ENCODE peak calls at places on chromosomes 12 and 14, in nine cellular contexts. One of them, this sample, is unnamed.

GRCh38 chr14:66575014-66575413 is 67.1 kb downstream of the GPHN start:
- DNase-seq in AG09319: no peak
- DNase-seq in GM10248: no peak
- DNase-seq in EL: no peak
- DNase-seq in GM20000: no peak
- DNase-seq in pancreas: no peak
- DNase-seq in frontal cortex: no peak
- DNase-seq in brain microvascular endothelial cell: no peak
- DNase-seq in neuronal stem cell: no peak
- DNase-seq in this sample: no peak

GRCh38 chr12:13772264-13772663 is 209.1 kb downstream of the GRIN2B start:
- DNase-seq in neuronal stem cell: no peak
- DNase-seq in pancreas: no peak
- DNase-seq in EL: no peak
- DNase-seq in GM10248: no peak
- DNase-seq in brain microvascular endothelial cell: no peak
- DNase-seq in GM20000: no peak
- DNase-seq in frontal cortex: no peak
- DNase-seq in AG09319: no peak
- DNase-seq in this sample: no peak

GRCh38 chr12:41437578-41437977 is 249.5 kb downstream of the PDZRN4 start:
- DNase-seq in brain microvascular endothelial cell: no peak
- DNase-seq in GM20000: no peak
- DNase-seq in frontal cortex: no peak
- DNase-seq in neuronal stem cell: no peak
- DNase-seq in GM10248: no peak
- DNase-seq in EL: no peak
- DNase-seq in AG09319: no peak
- DNase-seq in pancreas: no peak
- DNase-seq in this sample: no peak

GRCh38 chr14:61178226-61179060 is 102.7 kb downstream of the TMEM30B start:
- DNase-seq in GM10248: no peak
- DNase-seq in EL: peak
- DNase-seq in brain microvascular endothelial cell: peak
- DNase-seq in frontal cortex: no peak
- DNase-seq in pancreas: peak
- DNase-seq in GM20000: no peak
- DNase-seq in AG09319: peak
- DNase-seq in neuronal stem cell: no peak
- DNase-seq in this sample: peak

GRCh38 chr14:103767306-103767894 is 51.8 kb downstream of the ZFYVE21 start:
- DNase-seq in neuronal stem cell: no peak
- DNase-seq in pancreas: no peak
- DNase-seq in brain microvascular endothelial cell: no peak
- DNase-seq in frontal cortex: no peak
- DNase-seq in GM20000: no peak
- DNase-seq in GM10248: no peak
- DNase-seq in EL: no peak
- DNase-seq in AG09319: no peak
- DNase-seq in this sample: no peak

GRCh38 chr14:79056879-79057278 is 886.7 kb downstream of the NRXN3 start:
- DNase-seq in pancreas: no peak
- DNase-seq in brain microvascular endothelial cell: peak
- DNase-seq in GM20000: no peak
- DNase-seq in GM10248: no peak
- DNase-seq in frontal cortex: no peak
- DNase-seq in neuronal stem cell: no peak
- DNase-seq in EL: peak
- DNase-seq in AG09319: no peak
- DNase-seq in this sample: peak

GRCh38 chr12:113241191-113242017 is 20.1 kb downstream of the TPCN1 start:
- DNase-seq in brain microvascular endothelial cell: peak
- DNase-seq in GM10248: no peak
- DNase-seq in neuronal stem cell: no peak
- DNase-seq in AG09319: peak
- DNase-seq in pancreas: no peak
- DNase-seq in EL: peak
- DNase-seq in frontal cortex: no peak
- DNase-seq in GM20000: no peak
- DNase-seq in this sample: peak

GRCh38 chr12:83145325-83145724 is 458.6 kb downstream of the TMTC2 start:
- DNase-seq in pancreas: no peak
- DNase-seq in GM10248: no peak
- DNase-seq in GM20000: no peak
- DNase-seq in brain microvascular endothelial cell: no peak
- DNase-seq in EL: no peak
- DNase-seq in frontal cortex: no peak
- DNase-seq in neuronal stem cell: no peak
- DNase-seq in AG09319: no peak
- DNase-seq in this sample: no peak

GRCh38 chr14:56659964-56660551 is 80.5 kb downstream of the TMEM260 start:
- DNase-seq in frontal cortex: peak
- DNase-seq in GM10248: peak
- DNase-seq in EL: peak
- DNase-seq in GM20000: peak
- DNase-seq in brain microvascular endothelial cell: peak
- DNase-seq in neuronal stem cell: peak
- DNase-seq in pancreas: no peak
- DNase-seq in AG09319: peak
- DNase-seq in this sample: peak

GRCh38 chr14:99460793-99461192 is 19.9 kb downstream of the SETD3 start:
- DNase-seq in neuronal stem cell: no peak
- DNase-seq in EL: no peak
- DNase-seq in GM20000: no peak
- DNase-seq in pancreas: no peak
- DNase-seq in GM10248: no peak
- DNase-seq in brain microvascular endothelial cell: no peak
- DNase-seq in frontal cortex: no peak
- DNase-seq in AG09319: no peak
- DNase-seq in this sample: no peak

GRCh38 chr14:90518941-90519256 is 122.1 kb downstream of the CALM1 start:
- DNase-seq in AG09319: no peak
- DNase-seq in EL: peak
- DNase-seq in brain microvascular endothelial cell: no peak
- DNase-seq in pancreas: no peak
- DNase-seq in GM20000: peak
- DNase-seq in neuronal stem cell: no peak
- DNase-seq in frontal cortex: no peak
- DNase-seq in GM10248: peak
- DNase-seq in this sample: no peak

This sample was measured in non-pigmented ciliary epithelial cell.